ENCODE peak calls at places on chromosome 20, in six cellular contexts. S, A, E, Y, R and X are unnamed samples.

GRCh38 chr20:7520361-7520760 is 419.9 kb downstream of the HAO1 start:
- DNase-seq in R (no peak), A (no peak), E (no peak), S (no peak), Y (no peak), X (no peak)

GRCh38 chr20:50385733-50386640 is 124.2 kb upstream of the PTPN1 start:
- DNase-seq in R (no peak), E (no peak), S (no peak), A (no peak), Y (no peak), X (no peak)

GRCh38 chr20:34637245-34638185 is 39.4 kb downstream of the PIGU start:
- DNase-seq in Y (no peak), R (no peak), E (no peak), S (no peak), A (peak), X (peak)

GRCh38 chr20:35387334-35387733 is 24.4 kb downstream of the UQCC1 start:
- DNase-seq in R (no peak), A (no peak), Y (no peak), S (no peak), E (no peak), X (no peak)

GRCh38 chr20:59017493-59018231 is 1.6 kb upstream of the TUBB1 start:
- DNase-seq in A (no peak), S (no peak), E (peak), Y (no peak), R (no peak), X (no peak)

GRCh38 chr20:38441916-38442315 is 6.8 kb upstream of the SNHG17 start:
- DNase-seq in S (no peak), E (no peak), Y (no peak), A (peak), R (no peak), X (no peak)

GRCh38 chr20:49541733-49542513 is 26.0 kb downstream of the PTGIS start:
- DNase-seq in R (peak), S (peak), A (peak), E (peak), Y (peak), X (no peak)

GRCh38 chr20:32207211-32207625 is 325 bp downstream of the PLAGL2 start:
- DNase-seq in Y (no peak), A (no peak), S (no peak), E (no peak), R (no peak), X (no peak)

GRCh38 chr20:61331542-61331941 is 79.5 kb downstream of the CDH4 start:
- DNase-seq in R (no peak), S (no peak), E (no peak), A (peak), Y (no peak), X (no peak)

GRCh38 chr20:58868795-58869194 is 16.3 kb downstream of the GNAS start:
- DNase-seq in R (no peak), Y (no peak), A (no peak), E (no peak), S (peak), X (no peak)

GRCh38 chr20:62825994-62826645 is 9.3 kb downstream of the COL9A3 start:
- DNase-seq in E (peak), A (peak), R (no peak), S (no peak), Y (no peak), X (no peak)

GRCh38 chr20:62823688-62824475 is 7.0 kb downstream of the COL9A3 start:
- DNase-seq in Y (no peak), S (no peak), A (peak), R (no peak), E (peak), X (no peak)

GRCh38 chr20:62822788-62823651 is 6.2 kb downstream of the COL9A3 start:
- DNase-seq in S (no peak), A (peak), Y (peak), E (no peak), R (no peak), X (no peak)

GRCh38 chr20:62825288-62825993 is 8.6 kb downstream of the COL9A3 start:
- DNase-seq in E (peak), R (no peak), Y (no peak), A (peak), S (no peak), X (no peak)

DNA sequence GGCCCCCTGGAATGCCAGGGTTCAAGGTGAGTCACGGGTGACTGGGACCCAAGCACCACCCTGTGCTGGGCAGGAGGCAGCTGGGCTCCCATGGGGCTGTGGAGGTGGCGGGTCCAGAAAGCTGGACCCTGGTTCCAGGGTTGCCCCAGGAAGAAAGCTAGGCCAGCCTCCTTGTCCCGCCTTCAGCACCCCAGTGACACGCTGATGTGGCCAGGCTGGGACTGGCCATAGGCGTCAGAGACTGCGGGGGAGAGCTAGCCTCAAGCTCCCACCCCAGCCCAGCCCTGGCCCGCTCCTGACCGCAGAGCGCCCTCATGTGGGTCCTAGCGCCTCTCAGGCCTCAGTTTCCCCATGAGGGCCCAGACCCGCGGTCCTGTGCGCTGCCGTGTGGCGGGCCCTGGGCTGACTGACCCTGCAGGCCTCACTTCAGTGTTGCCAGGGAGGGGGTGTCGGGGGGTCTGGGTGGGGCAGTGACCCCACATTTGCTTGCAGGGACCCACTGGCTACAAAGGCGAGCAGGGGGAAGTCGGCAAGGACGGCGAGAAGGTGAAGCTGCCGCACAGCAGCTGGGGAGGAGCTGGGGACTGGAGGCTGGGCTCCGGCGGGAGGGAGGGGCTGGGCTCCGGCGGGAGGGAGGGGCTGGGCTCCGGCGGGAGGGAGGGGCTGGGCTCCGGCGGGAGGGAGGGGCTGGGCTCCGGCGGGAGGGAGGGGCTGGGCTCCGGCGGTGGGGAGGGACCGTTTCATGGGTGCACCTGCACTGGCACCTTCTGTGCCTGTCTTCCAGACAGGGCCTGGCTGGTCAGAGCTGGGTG is 7.8 kb downstream of the COL9A3 start:
- DNase-seq in E (peak), A (peak), Y (peak), S (no peak), R (no peak), X (no peak)
- H3K4me3 ChIP-seq in E (peak), A (peak), Y (no peak), S (peak), R (no peak), X (no peak)

GRCh38 chr20:9971746-9972145 is 63.0 kb upstream of the ANKEF1 start:
- DNase-seq in A (no peak), Y (no peak), R (no peak), S (no peak), E (no peak), X (no peak)

GRCh38 chr20:9977629-9978028 is 57.2 kb upstream of the ANKEF1 start:
- DNase-seq in E (no peak), Y (no peak), A (no peak), S (no peak), R (no peak), X (no peak)

GRCh38 chr20:9969626-9970025 is 65.2 kb upstream of the ANKEF1 start:
- DNase-seq in S (no peak), A (no peak), E (no peak), R (no peak), Y (no peak), X (no peak)

GRCh38 chr20:9978395-9979004 is 56.3 kb upstream of the ANKEF1 start:
- DNase-seq in R (peak), Y (no peak), A (peak), S (peak), E (no peak), X (peak)

DNA sequence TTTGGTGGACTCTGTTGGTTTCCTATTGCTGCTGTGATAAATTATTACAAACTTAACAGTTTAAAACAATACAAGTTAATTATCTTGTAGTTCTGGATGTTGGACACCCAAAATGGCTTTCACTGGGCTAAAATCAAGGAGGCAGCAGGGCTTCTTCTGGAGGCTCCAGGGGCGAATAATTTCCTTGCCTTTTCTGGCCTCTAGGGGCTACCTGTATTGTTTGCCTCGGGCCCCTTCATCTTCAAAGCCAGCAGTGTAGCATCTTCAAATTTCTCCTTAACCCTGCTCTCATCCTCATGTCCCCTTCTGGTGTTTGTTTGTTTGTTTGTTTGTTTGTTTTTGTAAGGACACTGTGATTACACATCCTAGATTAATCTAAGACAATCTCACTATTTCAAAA is 60.5 kb upstream of the ANKEF1 start:
- DNase-seq in R (no peak), A (no peak), E (no peak), S (no peak), Y (no peak), X (no peak)
- TF ChIP-seq CTCF in R (no peak), A (peak), E (no peak), S (no peak), Y (no peak), X (no peak)

DNA sequence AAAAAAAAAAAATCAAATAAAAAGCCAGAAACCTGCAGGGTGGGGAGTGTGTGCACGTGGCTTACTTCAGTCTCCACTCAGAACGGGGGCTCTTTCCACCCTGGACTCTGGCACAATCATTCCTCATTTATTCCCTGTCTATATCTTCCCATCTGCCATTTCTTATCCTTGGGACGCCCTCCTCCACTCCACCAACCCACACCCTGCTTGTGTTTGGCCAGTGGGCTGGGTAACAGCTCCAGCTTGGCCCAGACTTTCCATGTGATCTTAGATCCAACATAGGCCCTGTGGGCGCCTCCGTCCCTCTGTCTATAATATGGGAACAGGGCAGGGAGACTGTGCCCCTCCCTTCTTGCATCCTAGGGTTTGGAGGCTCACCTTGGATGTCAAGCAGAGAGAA is 68.1 kb downstream of the CD40 start:
- DNase-seq in Y (no peak), S (no peak), A (peak), E (no peak), R (no peak), X (no peak)
- H3K4me3 ChIP-seq in Y (no peak), S (no peak), A (no peak), E (no peak), R (no peak), X (no peak)

GRCh38 chr20:48404598-48404997 is 423.2 kb downstream of the PREX1 start:
- DNase-seq in A (no peak), Y (no peak), R (no peak), S (no peak), E (no peak), X (no peak)
- TF ChIP-seq CTCF in A (peak), Y (no peak), R (no peak), S (no peak), E (no peak), X (no peak)